ENCODE peak calls at places on chromosomes 5 and 9, in nine cellular contexts. N is DMS153; R is iPS-NIHi11; B is osteocyte; Q is activated naive CD4-positive, alpha-beta T cell; F is SHP77; K is adrenal gland; S is kidney glomerular epithelial cell; P is glomerular endothelial cell. E is an unnamed sample.

GRCh38 chr9:84788803-84789462 is 119.4 kb downstream of the NTRK2 start:
- DNase-seq in P (no peak), R (no peak), F (no peak), S (no peak), N (no peak), Q (no peak), B (no peak), K (no peak), E (no peak)

GRCh38 chr5:177253252-177253651 is 50.3 kb downstream of the RAB24 start:
- DNase-seq in K (no peak), F (no peak), N (no peak), B (no peak), R (no peak), Q (no peak), P (no peak), S (no peak), E (no peak)

GRCh38 chr5:5473224-5473623 is 50.7 kb downstream of the ICE1 start:
- DNase-seq in N (no peak), S (no peak), R (no peak), Q (no peak), K (no peak), P (no peak), B (no peak), F (no peak), E (no peak)

GRCh38 chr9:10614201-10614870 is 1.5 kb upstream of the PTPRD start:
- DNase-seq in Q (no peak), P (no peak), K (no peak), F (no peak), N (no peak), B (no peak), S (no peak), R (no peak), E (no peak)

GRCh38 chr5:86929123-86929766 is 311.5 kb downstream of the COX7C start:
- DNase-seq in N (no peak), P (no peak), R (peak; percentile 27), K (no peak), B (no peak), F (no peak), Q (no peak), S (no peak), E (no peak)

GRCh38 chr5:81768960-81769452 is 18.1 kb upstream of the SSBP2 start:
- DNase-seq in R (no peak), P (no peak), S (peak; percentile 78), K (no peak), Q (no peak), N (no peak), B (no peak), F (no peak), E (no peak)

GRCh38 chr5:172919525-172920446 is 39.4 kb upstream of the RPL26L1 start:
- DNase-seq in B (no peak), K (peak; percentile 87), P (no peak), Q (no peak), S (no peak), R (no peak), N (no peak), F (no peak), E (no peak)

GRCh38 chr5:112923148-112923917 is 1.3 kb upstream of the REEP5 start:
- DNase-seq in Q (peak; percentile 9), B (no peak), P (no peak), K (no peak), N (no peak), R (no peak), F (no peak), S (no peak), E (no peak)

E was measured in type B pancreatic cell.